ENCODE peak calls at places on chromosomes 6 and 20, in six cellular contexts. K is lower leg skin; T is CD8-positive, alpha-beta T cell; U is fibroblast of mammary gland; E is AG10803; I is fibroblast of lung. D is an unnamed sample.

GRCh38 chr6:155850408-155850841 is 394.8 kb upstream of the NOX3 start:
- DNase-seq in K (no peak), T (no peak), U (peak), E (peak), I (peak), D (no peak)

GRCh38 chr6:13764996-13765395 is 49.4 kb downstream of the MCUR1 start:
- DNase-seq in K (no peak), T (no peak), U (no peak), E (no peak), I (no peak), D (no peak)

GRCh38 chr20:43669332-43669731 is 2.4 kb downstream of the MYBL2 start:
- DNase-seq in K (no peak), T (no peak), U (peak), E (peak), I (peak), D (no peak)

GRCh38 chr6:148959008-148959407 is 212.2 kb downstream of the UST start:
- DNase-seq in K (no peak), T (no peak), U (peak), E (no peak), I (no peak), D (no peak)

GRCh38 chr20:10857362-10858070 is 183.7 kb upstream of the JAG1 start:
- DNase-seq in K (no peak), T (no peak), U (peak), E (peak), I (peak), D (no peak)

GRCh38 chr6:8027965-8028651 is 36.1 kb downstream of the BLOC1S5 start:
- DNase-seq in K (no peak), T (no peak), U (peak), E (peak), I (peak), D (no peak)

GRCh38 chr6:32177182-32177787 is 920 bp upstream of the RNF5 start:
- DNase-seq in K (no peak), T (no peak), U (no peak), E (no peak), I (no peak), D (no peak)

GRCh38 chr20:6784767-6785166 is 17.3 kb downstream of the BMP2 start:
- DNase-seq in K (no peak), T (no peak), U (no peak), E (no peak), I (no peak), D (no peak)

GRCh38 chr6:20126102-20126752 is 86.0 kb downstream of the MBOAT1 start:
- DNase-seq in K (no peak), T (no peak), U (no peak), E (no peak), I (no peak), D (no peak)

DNA sequence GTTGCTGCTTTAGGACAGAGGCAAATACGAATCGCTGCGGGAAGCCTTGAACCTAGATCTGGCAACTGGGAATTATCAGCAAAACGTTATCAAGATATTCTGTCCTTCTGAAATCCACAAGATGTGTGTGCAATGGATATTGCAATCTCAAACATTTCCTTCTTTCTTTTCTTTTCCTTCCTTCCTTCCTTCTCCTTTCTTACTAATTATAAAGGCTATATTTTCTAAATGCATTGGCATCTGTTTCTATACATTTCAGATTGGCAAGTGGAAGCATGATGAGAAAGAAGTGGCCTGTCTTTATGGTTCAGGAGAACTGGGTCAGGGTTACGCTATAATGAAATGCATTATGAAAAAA is 2.0 kb downstream of the TAGAP start:
- DNase-seq in K (no peak), T (no peak), U (no peak), E (no peak), I (no peak), D (no peak)
- TF ChIP-seq CTCF in K (no peak), T (peak), U (no peak), E (no peak), I (no peak), D (no peak)

DNA sequence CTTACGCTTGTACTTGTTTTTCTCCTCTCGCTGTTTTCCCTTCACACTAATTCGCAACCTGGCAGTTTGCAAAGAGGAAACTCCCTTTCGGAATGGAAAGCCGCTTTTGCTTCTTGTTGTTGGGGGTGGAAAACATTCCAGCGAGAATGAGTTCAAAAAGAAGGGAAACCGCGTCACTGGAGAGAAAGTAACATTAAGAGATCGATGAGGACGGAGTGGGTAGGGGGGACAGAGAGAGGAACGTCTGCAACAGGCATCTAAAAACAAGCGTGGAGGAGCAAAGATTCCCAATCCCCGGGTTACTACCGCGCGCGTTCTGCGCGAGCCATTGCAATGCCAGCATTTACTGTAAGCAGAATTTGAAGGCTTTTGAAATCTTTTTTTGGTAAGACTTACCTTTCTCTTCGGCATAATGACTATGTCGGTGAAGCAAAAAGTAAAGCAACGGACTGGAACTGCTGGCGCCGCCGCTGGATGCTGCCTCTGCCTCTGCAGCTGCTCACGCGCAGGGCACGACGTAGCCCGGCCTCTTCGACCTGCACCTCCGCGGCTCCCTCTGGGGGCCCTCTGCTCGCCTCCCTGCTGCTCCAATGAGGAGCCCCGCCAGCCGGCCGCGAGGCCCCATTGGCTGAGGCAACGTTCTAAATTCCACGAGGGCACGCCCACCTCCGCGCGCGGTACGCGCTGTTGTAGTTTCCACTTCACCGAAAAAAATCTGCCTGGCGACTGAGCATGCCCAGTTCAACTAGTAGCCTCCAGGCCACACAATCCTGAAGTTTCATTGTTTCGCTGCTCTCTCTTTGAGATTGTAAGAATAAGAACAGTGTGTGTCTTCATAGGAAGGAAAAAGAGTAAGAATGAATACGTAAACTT is at the start of gene HMGN3:
- DNase-seq in K (peak), T (peak), U (peak), E (peak), I (peak), D (peak)
- TF ChIP-seq CTCF in K (no peak), T (no peak), U (no peak), E (peak), I (no peak), D (peak)

GRCh38 chr20:50043573-50044352 is 61.0 kb downstream of the SNAI1 start:
- DNase-seq in K (no peak), T (no peak), U (no peak), E (no peak), I (no peak), D (no peak)
- TF ChIP-seq CTCF in K (no peak), T (no peak), U (no peak), E (no peak), I (no peak), D (no peak)

DNA sequence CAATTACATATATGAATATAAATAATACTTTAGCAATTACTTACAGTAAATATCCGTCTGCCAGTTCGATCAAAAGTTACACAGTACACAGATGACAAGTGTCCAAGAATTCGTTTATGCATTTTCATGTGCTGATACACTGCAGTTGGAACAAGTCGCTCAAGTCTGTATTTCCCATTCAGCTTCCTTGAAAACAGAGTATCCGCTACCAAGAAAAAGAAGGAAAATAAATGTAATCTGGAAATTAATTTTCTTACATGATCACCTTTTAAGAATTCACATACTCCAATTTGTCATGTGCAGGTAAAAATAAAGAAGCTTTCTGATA is 35.3 kb downstream of the PHIP start:
- DNase-seq in K (no peak), T (no peak), U (no peak), E (no peak), I (no peak), D (no peak)
- TF ChIP-seq CTCF in K (no peak), T (no peak), U (no peak), E (no peak), I (no peak), D (no peak)

GRCh38 chr6:159540152-159540551 is 152.9 kb downstream of the SOD2 start:
- DNase-seq in K (no peak), T (no peak), U (no peak), E (no peak), I (no peak), D (no peak)
- TF ChIP-seq CTCF in K (no peak), T (no peak), U (no peak), E (no peak), I (no peak), D (no peak)

GRCh38 chr20:21633829-21634228 is 71.6 kb upstream of the PAX1 start:
- DNase-seq in K (no peak), T (no peak), U (no peak), E (no peak), I (no peak), D (no peak)

GRCh38 chr20:21632654-21633053 is 72.8 kb upstream of the PAX1 start:
- DNase-seq in K (no peak), T (no peak), U (no peak), E (no peak), I (no peak), D (no peak)

GRCh38 chr20:21628800-21629199 is 76.7 kb upstream of the PAX1 start:
- DNase-seq in K (no peak), T (no peak), U (no peak), E (no peak), I (no peak), D (no peak)

GRCh38 chr20:21632031-21632430 is 73.4 kb upstream of the PAX1 start:
- DNase-seq in K (no peak), T (no peak), U (no peak), E (no peak), I (no peak), D (no peak)
- TF ChIP-seq CTCF in K (no peak), T (no peak), U (no peak), E (no peak), I (no peak), D (no peak)

GRCh38 chr20:34875657-34876160 is 703 bp upstream of the ACSS2 start:
- DNase-seq in K (no peak), T (no peak), U (no peak), E (no peak), I (no peak), D (no peak)
- TF ChIP-seq CTCF in K (no peak), T (no peak), U (peak), E (peak), I (peak), D (peak)

DNA sequence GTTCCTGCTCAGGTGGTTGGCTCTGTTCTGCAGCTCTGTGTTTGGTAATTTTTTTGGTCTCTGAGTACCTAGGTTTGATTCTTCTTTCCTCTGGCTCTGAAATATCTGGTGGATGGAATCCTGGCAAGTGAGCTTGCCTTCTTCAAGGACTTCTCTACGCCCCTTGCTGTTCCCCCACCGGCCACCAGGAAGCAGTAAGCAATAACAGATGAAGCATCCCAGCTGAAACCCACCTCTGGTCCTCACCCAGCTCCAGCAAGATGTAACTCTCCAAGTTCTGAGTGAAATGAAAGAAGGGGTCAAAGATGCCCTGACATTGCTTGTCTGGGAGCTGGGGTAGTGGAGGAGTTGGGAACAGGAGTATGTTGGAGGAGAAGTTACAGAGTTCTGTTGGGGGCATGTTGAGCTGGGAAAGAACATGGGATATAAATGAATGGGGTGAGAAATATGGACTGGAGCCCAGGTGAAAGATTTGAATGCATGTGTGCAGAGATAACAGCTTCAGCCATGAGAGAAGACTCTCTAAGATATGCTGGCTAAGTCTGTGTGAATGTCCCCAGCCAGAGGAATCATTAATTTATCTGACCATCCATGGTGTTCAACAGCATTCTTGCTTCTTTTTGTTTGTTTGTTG is 51.3 kb upstream of the GLP1R start:
- DNase-seq in K (no peak), T (peak), U (peak), E (peak), I (peak), D (no peak)
- TF ChIP-seq CTCF in K (no peak), T (peak), U (peak), E (peak), I (peak), D (peak)

GRCh38 chr6:89776583-89777233 is 42.9 kb downstream of the MDN1 start:
- DNase-seq in K (no peak), T (no peak), U (no peak), E (no peak), I (no peak), D (no peak)
- TF ChIP-seq CTCF in K (no peak), T (no peak), U (no peak), E (no peak), I (no peak), D (no peak)

GRCh38 chr20:37980876-37981275 is 52.4 kb downstream of the TTI1 start:
- DNase-seq in K (no peak), T (no peak), U (no peak), E (no peak), I (no peak), D (no peak)
- TF ChIP-seq CTCF in K (no peak), T (no peak), U (no peak), E (no peak), I (no peak), D (no peak)